ENCODE peak calls at places on chromosomes 11 and 22, in five cellular contexts. One of them, this sample, is unnamed.

GRCh38 chr22:45648320-45649070 is 23.1 kb upstream of the ATXN10 start:
- DNase-seq in nucleus accumbens: no peak
- DNase-seq in Kasumi-1: no peak
- DNase-seq in T1000: no peak
- DNase-seq in HTR-8/SVneo: no peak
- DNase-seq in this sample: no peak

GRCh38 chr11:75582935-75583709 is 21.1 kb downstream of the SERPINH1 start:
- DNase-seq in nucleus accumbens: peak
- DNase-seq in Kasumi-1: peak
- DNase-seq in T1000: peak
- DNase-seq in HTR-8/SVneo: peak
- DNase-seq in this sample: no peak

GRCh38 chr11:116636341-116636968 is 136.3 kb downstream of the BUD13 start:
- DNase-seq in nucleus accumbens: no peak
- DNase-seq in Kasumi-1: no peak
- DNase-seq in T1000: no peak
- DNase-seq in HTR-8/SVneo: no peak
- DNase-seq in this sample: no peak

GRCh38 chr11:71452354-71453020 is 516 bp upstream of the NADSYN1 start:
- DNase-seq in nucleus accumbens: no peak
- DNase-seq in Kasumi-1: peak
- DNase-seq in T1000: no peak
- DNase-seq in HTR-8/SVneo: no peak
- DNase-seq in this sample: peak

GRCh38 chr11:66015094-66015881 is 3.5 kb downstream of the CST6 start:
- DNase-seq in nucleus accumbens: no peak
- DNase-seq in Kasumi-1: no peak
- DNase-seq in T1000: no peak
- DNase-seq in HTR-8/SVneo: peak
- DNase-seq in this sample: no peak

GRCh38 chr11:8329961-8330361 is 66.3 kb upstream of the LMO1 start:
- DNase-seq in nucleus accumbens: no peak
- DNase-seq in Kasumi-1: no peak
- DNase-seq in T1000: no peak
- DNase-seq in HTR-8/SVneo: no peak
- DNase-seq in this sample: no peak

GRCh38 chr11:118102721-118103261 is 16.0 kb upstream of the SMIM35 start:
- DNase-seq in nucleus accumbens: no peak
- DNase-seq in Kasumi-1: no peak
- DNase-seq in T1000: no peak
- DNase-seq in HTR-8/SVneo: no peak
- DNase-seq in this sample: no peak

GRCh38 chr11:78741794-78742193 is 167.1 kb upstream of the NARS2 start:
- DNase-seq in nucleus accumbens: no peak
- DNase-seq in Kasumi-1: no peak
- DNase-seq in T1000: no peak
- DNase-seq in HTR-8/SVneo: no peak
- DNase-seq in this sample: no peak

GRCh38 chr11:2312232-2313042 is 10.6 kb downstream of the TSPAN32 start:
- DNase-seq in nucleus accumbens: no peak
- DNase-seq in Kasumi-1: no peak
- DNase-seq in T1000: no peak
- DNase-seq in HTR-8/SVneo: peak
- DNase-seq in this sample: no peak

GRCh38 chr11:82225502-82225901 is 508.2 kb downstream of the FAM181B start:
- DNase-seq in nucleus accumbens: no peak
- DNase-seq in Kasumi-1: no peak
- DNase-seq in T1000: no peak
- DNase-seq in HTR-8/SVneo: no peak
- DNase-seq in this sample: no peak

GRCh38 chr22:44567846-44568493 is 69.9 kb upstream of the RTL6 start:
- DNase-seq in nucleus accumbens: no peak
- DNase-seq in Kasumi-1: no peak
- DNase-seq in T1000: no peak
- DNase-seq in HTR-8/SVneo: no peak
- DNase-seq in this sample: no peak

GRCh38 chr11:118155781-118156530 is 3.3 kb upstream of the SCN4B start:
- DNase-seq in nucleus accumbens: no peak
- DNase-seq in Kasumi-1: no peak
- DNase-seq in T1000: no peak
- DNase-seq in HTR-8/SVneo: no peak
- DNase-seq in this sample: no peak

GRCh38 chr11:58506935-58507334 is 970 bp downstream of the OR5B21 start:
- DNase-seq in nucleus accumbens: no peak
- DNase-seq in Kasumi-1: no peak
- DNase-seq in T1000: no peak
- DNase-seq in HTR-8/SVneo: no peak
- DNase-seq in this sample: no peak

GRCh38 chr22:49532831-49533802 is 294.6 kb downstream of the BRD1 start:
- DNase-seq in nucleus accumbens: no peak
- DNase-seq in Kasumi-1: no peak
- DNase-seq in T1000: no peak
- DNase-seq in HTR-8/SVneo: no peak
- DNase-seq in this sample: no peak

GRCh38 chr11:1387961-1388762 is 1.6 kb upstream of the BRSK2 start:
- DNase-seq in nucleus accumbens: no peak
- DNase-seq in Kasumi-1: no peak
- DNase-seq in T1000: no peak
- DNase-seq in HTR-8/SVneo: no peak
- DNase-seq in this sample: no peak

GRCh38 chr22:50621948-50622722 is 5.8 kb downstream of the ARSA start:
- DNase-seq in nucleus accumbens: no peak
- DNase-seq in Kasumi-1: peak
- DNase-seq in T1000: no peak
- DNase-seq in HTR-8/SVneo: no peak
- DNase-seq in this sample: no peak

GRCh38 chr11:6735306-6735705 is 36.5 kb downstream of the OR2AG2 start:
- DNase-seq in nucleus accumbens: no peak
- DNase-seq in Kasumi-1: no peak
- DNase-seq in T1000: no peak
- DNase-seq in HTR-8/SVneo: no peak
- DNase-seq in this sample: no peak

GRCh38 chr11:33560729-33561128 is 139.9 kb downstream of the C11orf91 start:
- DNase-seq in nucleus accumbens: no peak
- DNase-seq in Kasumi-1: no peak
- DNase-seq in T1000: no peak
- DNase-seq in HTR-8/SVneo: no peak
- DNase-seq in this sample: no peak

GRCh38 chr22:28802595-28803087 is 2.3 kb upstream of the XBP1 start:
- DNase-seq in nucleus accumbens: no peak
- DNase-seq in Kasumi-1: peak
- DNase-seq in T1000: no peak
- DNase-seq in HTR-8/SVneo: no peak
- DNase-seq in this sample: no peak

GRCh38 chr11:112610996-112611795 is 350.0 kb upstream of the NCAM1 start:
- DNase-seq in nucleus accumbens: no peak
- DNase-seq in Kasumi-1: no peak
- DNase-seq in T1000: no peak
- DNase-seq in HTR-8/SVneo: no peak
- DNase-seq in this sample: no peak

GRCh38 chr11:35622070-35622469 is 3.8 kb downstream of the FJX1 start:
- DNase-seq in nucleus accumbens: no peak
- DNase-seq in Kasumi-1: no peak
- DNase-seq in T1000: no peak
- DNase-seq in HTR-8/SVneo: peak
- DNase-seq in this sample: no peak

GRCh38 chr22:35548762-35549106 is 8.1 kb downstream of the RASD2 start:
- DNase-seq in nucleus accumbens: no peak
- DNase-seq in Kasumi-1: no peak
- DNase-seq in T1000: no peak
- DNase-seq in HTR-8/SVneo: no peak
- DNase-seq in this sample: no peak

GRCh38 chr11:121929581-121929980 is 186.4 kb downstream of the BLID start:
- DNase-seq in nucleus accumbens: no peak
- DNase-seq in Kasumi-1: no peak
- DNase-seq in T1000: no peak
- DNase-seq in HTR-8/SVneo: peak
- DNase-seq in this sample: peak

GRCh38 chr22:31586137-31586920 is 75.7 kb downstream of the PISD start:
- DNase-seq in nucleus accumbens: no peak
- DNase-seq in Kasumi-1: no peak
- DNase-seq in T1000: no peak
- DNase-seq in HTR-8/SVneo: peak
- DNase-seq in this sample: no peak

GRCh38 chr11:126498281-126498680 is 142.8 kb downstream of the ST3GAL4 start:
- DNase-seq in nucleus accumbens: no peak
- DNase-seq in Kasumi-1: no peak
- DNase-seq in T1000: no peak
- DNase-seq in HTR-8/SVneo: no peak
- DNase-seq in this sample: no peak

This sample was measured in occipital lobe.